ENCODE peak calls at places on chromosome 1, in eight cellular contexts. Q is NCI-H1417; N is ovary; A is stimulated activated CD4-positive, alpha-beta T cell treated with anti-CD3 and anti-CD28 coated beads, Interleukin-4, amount 100 ng/mL, for 4 hours; O is DMS79; Y is GM04504; X is cardiac muscle cell; D is breast epithelium. W is an unnamed sample.

GRCh38 chr1:234893725-234894630 is 234.7 kb downstream of the TOMM20 start:
- DNase-seq in Y (no peak), A (peak; percentile 50), D (no peak), O (no peak), N (no peak), X (no peak), Q (no peak), W (no peak)

GRCh38 chr1:116165572-116165971 is 54.4 kb downstream of the MAB21L3 start:
- DNase-seq in A (no peak), Y (no peak), Q (no peak), O (no peak), D (no peak), X (no peak), N (no peak), W (peak; percentile 72)

GRCh38 chr1:38327559-38327973 is 281.0 kb upstream of the POU3F1 start:
- DNase-seq in A (no peak), Y (no peak), X (peak; percentile 0), N (no peak), D (no peak), Q (no peak), O (peak; percentile 37), W (no peak)

GRCh38 chr1:241456743-241457142 is 62.8 kb downstream of the FH start:
- DNase-seq in D (no peak), N (no peak), A (no peak), O (no peak), Y (no peak), Q (no peak), X (no peak), W (no peak)

GRCh38 chr1:246691622-246692495 is 32.4 kb upstream of the SCCPDH start:
- DNase-seq in A (no peak), Q (no peak), D (no peak), O (no peak), Y (no peak), X (no peak), N (no peak), W (no peak)

GRCh38 chr1:43214465-43215444 is 42.6 kb downstream of the CFAP57 start:
- DNase-seq in O (no peak), X (no peak), N (no peak), A (no peak), Y (no peak), Q (no peak), D (no peak), W (no peak)

GRCh38 chr1:162538815-162539431 is 22.6 kb upstream of the UAP1 start:
- DNase-seq in Y (peak; percentile 73), X (no peak), A (no peak), O (no peak), D (no peak), N (no peak), Q (no peak), W (no peak)

GRCh38 chr1:34976384-34977209 is 8.6 kb downstream of the TMEM35B start:
- DNase-seq in N (no peak), O (no peak), Q (no peak), D (no peak), A (no peak), X (no peak), Y (no peak), W (no peak)

GRCh38 chr1:15950763-15951295 is 25.1 kb downstream of the ZBTB17 start:
- DNase-seq in D (no peak), N (peak; percentile 68), Y (no peak), Q (no peak), X (no peak), A (peak; percentile 92), O (no peak), W (no peak)

GRCh38 chr1:52142220-52143153 is 598 bp downstream of the ZFYVE9 start:
- DNase-seq in A (peak; percentile 3), O (no peak), X (peak; percentile 71), D (peak; percentile 19), Y (peak; percentile 30), Q (peak; percentile 53), N (peak; percentile 65), W (peak; percentile 62)

GRCh38 chr1:236502972-236503639 is 20.7 kb upstream of the LGALS8 start:
- DNase-seq in O (no peak), A (no peak), Q (no peak), N (peak; percentile 39), D (peak; percentile 50), X (peak; percentile 42), Y (no peak), W (peak; percentile 46)

GRCh38 chr1:15949453-15950245 is 26.3 kb downstream of the ZBTB17 start:
- DNase-seq in O (no peak), N (peak; percentile 97), Q (no peak), D (peak; percentile 94), Y (peak; percentile 91), X (peak; percentile 56), A (peak; percentile 90), W (peak; percentile 96)

GRCh38 chr1:200372095-200372884 is 37.5 kb downstream of the ZNF281 start:
- DNase-seq in O (no peak), D (no peak), N (no peak), Y (peak; percentile 37), X (no peak), Q (no peak), A (no peak), W (no peak)